ENCODE peak calls at places on chromosomes 5 and 9, in four cellular contexts. V, N, Z and G are unnamed samples.
A peak's percentile ranks its signal among the peaks of the same experiment; 100 is the strongest.

GRCh38 chr9:26656003-26656940 is 236.3 kb downstream of the CAAP1 start:
- DNase-seq in N (peak; percentile 49), V (no peak), Z (peak; percentile 28), G (peak; percentile 3)

GRCh38 chr9:128886211-128886826 is 4.4 kb downstream of the LRRC8A start:
- DNase-seq in V (no peak), Z (no peak), N (peak; percentile 36), G (no peak)

GRCh38 chr9:73091909-73092308 is 59.8 kb upstream of the ANXA1 start:
- DNase-seq in V (no peak), Z (no peak), N (no peak), G (no peak)

GRCh38 chr5:139371482-139372435 is 11.3 kb downstream of the SLC23A1 start:
- DNase-seq in V (no peak), Z (no peak), N (no peak), G (no peak)

GRCh38 chr9:33468797-33469621 is 4.7 kb downstream of the NOL6 start:
- DNase-seq in V (no peak), N (no peak), Z (no peak), G (no peak)

GRCh38 chr5:6715758-6716633 is 2.8 kb downstream of the TENT4A start:
- DNase-seq in N (no peak), Z (no peak), V (peak; percentile 68), G (no peak)

GRCh38 chr9:31032206-31032605 is 1352.2 kb upstream of the ACO1 start:
- DNase-seq in V (no peak), Z (no peak), N (no peak), G (no peak)

GRCh38 chr9:137095664-137096517 is 9.1 kb downstream of the MAN1B1 start:
- DNase-seq in Z (no peak), V (no peak), N (no peak), G (no peak)

GRCh38 chr9:4517274-4517673 is 27.0 kb downstream of the SLC1A1 start:
- DNase-seq in N (peak; percentile 61), V (peak; percentile 44), Z (no peak), G (no peak)

GRCh38 chr9:133536536-133536935 is 2.0 kb downstream of the ADAMTSL2 start:
- DNase-seq in Z (no peak), V (no peak), N (no peak), G (no peak)

GRCh38 chr9:76521244-76521673 is 62.3 kb downstream of the GCNT1 start:
- DNase-seq in N (no peak), Z (no peak), V (peak; percentile 66), G (no peak)

GRCh38 chr5:167448376-167448775 is 843.1 kb upstream of the WWC1 start:
- DNase-seq in Z (no peak), N (no peak), V (no peak), G (no peak)

GRCh38 chr5:100706796-100707195 is 171.6 kb downstream of the FAM174A start:
- DNase-seq in N (peak; percentile 68), V (peak; percentile 48), Z (peak; percentile 9), G (peak; percentile 40)

GRCh38 chr5:145619806-145620205 is 215.3 kb downstream of the PRELID2 start:
- DNase-seq in V (no peak), Z (no peak), N (no peak), G (no peak)

GRCh38 chr5:609506-609905 is 2.6 kb upstream of the CEP72 start:
- DNase-seq in Z (no peak), V (no peak), N (no peak), G (no peak)

GRCh38 chr5:59036274-59036961 is 453.5 kb downstream of the RAB3C start:
- DNase-seq in V (peak; percentile 91), N (peak; percentile 95), Z (peak; percentile 79), G (no peak)

GRCh38 chr9:92512622-92513021 is 23.2 kb downstream of the ECM2 start:
- DNase-seq in N (no peak), Z (no peak), V (no peak), G (no peak)

GRCh38 chr9:571066-571465 is 270.4 kb upstream of the DMRT1 start:
- DNase-seq in V (no peak), N (no peak), Z (no peak), G (no peak)

GRCh38 chr9:98642661-98643312 is 65.9 kb downstream of the GABBR2 start:
- DNase-seq in V (no peak), Z (no peak), N (no peak), G (no peak)

GRCh38 chr9:122051401-122052346 is 41.4 kb downstream of the TTLL11 start:
- DNase-seq in V (no peak), N (peak; percentile 86), Z (no peak), G (no peak)

GRCh38 chr9:113499153-113499875 is 35.8 kb downstream of the RGS3 start:
- DNase-seq in N (no peak), Z (no peak), V (no peak), G (no peak)

GRCh38 chr9:113574381-113575262 is 111.1 kb downstream of the RGS3 start:
- DNase-seq in V (no peak), Z (no peak), N (peak; percentile 73), G (no peak)

GRCh38 chr5:12292610-12293204 is 388.5 kb upstream of the CTNND2 start:
- DNase-seq in N (peak; percentile 4), V (no peak), Z (peak; percentile 44), G (no peak)

GRCh38 chr5:94024101-94024500 is 282.7 kb upstream of the POU5F2 start:
- DNase-seq in V (no peak), N (peak; percentile 52), Z (no peak), G (no peak)

GRCh38 chr5:165630211-165630866 is 2124.9 kb downstream of the MAT2B start:
- DNase-seq in Z (peak; percentile 84), V (no peak), N (peak; percentile 56), G (peak; percentile 3)

GRCh38 chr9:96382175-96382574 is 1.3 kb downstream of the SLC35D2 start:
- DNase-seq in Z (no peak), V (no peak), N (peak; percentile 21), G (no peak)

GRCh38 chr9:123364241-123364824 is 8.3 kb downstream of the CRB2 start:
- DNase-seq in Z (peak; percentile 78), N (peak; percentile 52), V (no peak), G (no peak)

GRCh38 chr5:91332267-91333044 is 50.7 kb downstream of the ARRDC3 start:
- DNase-seq in V (peak; percentile 93), N (peak; percentile 22), Z (peak; percentile 18), G (no peak)

GRCh38 chr9:115591584-115591984 is 473.6 kb upstream of the TNC start:
- DNase-seq in Z (peak; percentile 92), N (peak; percentile 99), V (peak; percentile 91), G (peak; percentile 98)

GRCh38 chr9:80789831-80790230 is 899.5 kb downstream of the TLE1 start:
- DNase-seq in V (no peak), Z (no peak), N (no peak), G (no peak)

GRCh38 chr5:161301586-161301985 is 244.9 kb downstream of the GABRB2 start:
- DNase-seq in V (no peak), N (no peak), Z (no peak), G (no peak)

GRCh38 chr9:98538626-98539031 is 170.1 kb downstream of the GABBR2 start:
- DNase-seq in N (peak; percentile 64), Z (no peak), V (peak; percentile 65), G (no peak)

GRCh38 chr5:18745988-18746615 is 1111.8 kb downstream of the TAF11L14 start:
- DNase-seq in N (peak; percentile 17), V (peak; percentile 73), Z (no peak), G (no peak)

GRCh38 chr5:38885208-38885607 is 39.4 kb downstream of the OSMR start:
- DNase-seq in V (no peak), Z (no peak), N (no peak), G (no peak)

GRCh38 chr9:92328225-92328624 is 2.5 kb downstream of the CENPP start:
- DNase-seq in V (no peak), N (peak; percentile 82), Z (peak; percentile 57), G (no peak)

GRCh38 chr9:88400021-88400420 is 11.8 kb downstream of the SPIN1 start:
- DNase-seq in V (peak; percentile 75), Z (peak; percentile 53), N (peak; percentile 86), G (no peak)

GRCh38 chr9:88747768-88748167 is 212.8 kb downstream of the NXNL2 start:
- DNase-seq in N (peak; percentile 96), V (peak; percentile 39), Z (peak; percentile 83), G (no peak)

DNA sequence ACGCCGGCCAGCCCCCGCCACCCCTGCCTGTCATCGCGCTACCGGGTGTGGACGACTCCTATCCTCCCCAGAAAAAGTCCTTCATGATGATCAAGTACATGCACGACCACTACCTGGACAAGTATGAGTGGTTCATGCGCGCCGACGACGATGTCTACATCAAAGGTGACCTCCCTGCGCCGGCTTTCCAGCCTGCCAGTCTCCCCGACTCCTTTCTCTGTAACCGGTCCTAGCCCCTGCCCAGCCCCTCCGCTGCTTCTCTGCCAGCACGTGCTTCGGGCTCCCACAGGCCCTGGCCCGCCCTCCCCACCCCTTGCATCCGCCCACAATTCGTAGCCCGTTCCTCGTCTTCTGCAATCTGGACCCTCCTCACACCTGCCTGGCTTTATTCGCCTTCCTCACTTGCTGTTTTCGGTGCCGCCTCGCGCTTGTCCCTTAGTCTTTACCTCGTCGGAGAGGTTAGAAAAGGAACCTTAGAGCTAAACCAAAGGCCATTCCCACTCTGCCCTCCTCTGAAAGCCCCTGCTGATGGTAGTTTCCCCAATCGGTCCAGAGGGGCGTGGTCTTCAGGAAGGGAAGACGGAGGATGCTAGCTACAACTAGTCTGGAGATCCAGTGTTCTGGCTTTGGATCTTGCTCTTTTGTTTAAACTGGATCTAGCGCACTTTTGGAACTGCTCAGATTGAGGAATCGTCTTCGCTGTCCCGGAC is 1.4 kb downstream of the CHSY3 start:
- DNase-seq in N (peak; percentile 40), V (no peak), Z (peak; percentile 51), G (no peak)
- TF ChIP-seq EZH2 in N (no peak), V (no peak), Z (no peak), G (no peak)

GRCh38 chr9:109017061-109017460 is 3.8 kb upstream of the CTNNAL1 start:
- DNase-seq in Z (no peak), V (peak; percentile 66), N (no peak), G (no peak)
- H3K27ac ChIP-seq in Z (no peak overlapping the region), V (no peak overlapping the region), N (no peak overlapping the region), G (no peak overlapping the region)

GRCh38 chr5:3597002-3597726 is 1.5 kb downstream of the IRX1 start:
- DNase-seq in N (peak; percentile 70), Z (no peak), V (no peak), G (no peak)

GRCh38 chr5:3593771-3594513 is 1.7 kb upstream of the IRX1 start:
- DNase-seq in Z (no peak), V (no peak), N (peak; percentile 89), G (no peak)

GRCh38 chr5:3596261-3596825 is 711 bp downstream of the IRX1 start:
- DNase-seq in N (peak; percentile 78), V (no peak), Z (peak; percentile 22), G (no peak)

GRCh38 chr5:3594514-3595101 is 1.0 kb upstream of the IRX1 start:
- DNase-seq in Z (peak; percentile 51), N (peak; percentile 78), V (no peak), G (no peak)

GRCh38 chr5:3595102-3595961 is at the start of gene IRX1:
- DNase-seq in N (peak; percentile 91), V (no peak), Z (peak; percentile 41), G (no peak)
- TF ChIP-seq EZH2 in N (no peak), V (no peak), Z (peak; percentile 75), G (peak; percentile 70)

GRCh38 chr9:127233582-127234350 is 30.8 kb upstream of the GARNL3 start:
- DNase-seq in N (peak; percentile 21), V (no peak), Z (no peak), G (no peak)
- H3K27ac ChIP-seq in N (no peak overlapping the region), V (no peak overlapping the region), Z (no peak overlapping the region), G (peak overlapping the region; percentile 81)